ENCODE peak calls at places on chromosomes 6 and 20, in nine cellular contexts. Y is ascending aorta, P is fibroblast of pulmonary artery, W is GM13977, F is GM06990, I is lower lobe of right lung, V is MCF 10A, Q is uterus, Z is PC-9. M is an unnamed sample.

GRCh38 chr6:89369009-89369408 is 16.5 kb upstream of the UBE2J1 start:
- DNase-seq in F (no peak), Z (peak), V (peak), W (no peak), I (peak), Y (no peak), P (peak), Q (peak), M (peak)

GRCh38 chr6:74932214-74932923 is 273.5 kb downstream of the COL12A1 start:
- DNase-seq in Y (no peak), Q (no peak), F (no peak), I (no peak), P (no peak), W (no peak), V (no peak), Z (peak), M (no peak)

GRCh38 chr6:119524410-119524809 is 174.8 kb upstream of the MAN1A1 start:
- DNase-seq in Z (no peak), I (no peak), Y (no peak), V (no peak), W (no peak), P (no peak), F (no peak), Q (no peak), M (no peak)

GRCh38 chr20:35004749-35005462 is 49.2 kb downstream of the MYH7B start:
- DNase-seq in P (no peak), Q (peak), I (peak), W (no peak), V (no peak), Z (no peak), F (no peak), Y (no peak), M (no peak)

GRCh38 chr6:149169761-149170359 is 147.7 kb upstream of the TAB2 start:
- DNase-seq in Y (no peak), W (no peak), Z (peak), Q (no peak), P (no peak), I (no peak), V (peak), F (no peak), M (no peak)

GRCh38 chr6:84618046-84618752 is 146.2 kb downstream of the TBX18 start:
- DNase-seq in Q (no peak), Z (no peak), W (no peak), I (no peak), V (peak), P (peak), F (no peak), Y (no peak), M (no peak)

GRCh38 chr6:38131527-38131965 is 312.0 kb downstream of the ZFAND3 start:
- DNase-seq in Y (no peak), W (no peak), Q (no peak), P (peak), Z (no peak), I (no peak), V (peak), F (no peak), M (no peak)

GRCh38 chr20:8808180-8808535 is 260.7 kb upstream of the PLCB4 start:
- DNase-seq in Y (no peak), Z (no peak), P (no peak), F (no peak), I (no peak), V (no peak), W (no peak), Q (no peak), M (no peak)

GRCh38 chr6:78700997-78701396 is 166.4 kb upstream of the IRAK1BP1 start:
- DNase-seq in W (no peak), F (no peak), Z (no peak), P (no peak), Q (no peak), Y (no peak), V (no peak), I (no peak), M (no peak)

GRCh38 chr20:50561379-50562078 is 51.3 kb downstream of the PTPN1 start:
- DNase-seq in Y (no peak), W (no peak), V (peak), F (peak), Q (peak), P (peak), Z (peak), I (no peak), M (no peak)

GRCh38 chr6:128465368-128466343 is 54.7 kb downstream of the PTPRK start:
- DNase-seq in V (no peak), F (no peak), Y (no peak), I (no peak), P (no peak), Z (no peak), W (no peak), Q (no peak), M (no peak)

GRCh38 chr20:62306440-62307187 is 3.8 kb downstream of the ADRM1 start:
- DNase-seq in I (no peak), V (no peak), F (no peak), Q (no peak), Z (no peak), Y (no peak), P (no peak), W (no peak), M (no peak)

GRCh38 chr6:154071236-154071635 is 32.2 kb downstream of the OPRM1 start:
- DNase-seq in Q (no peak), Z (no peak), W (no peak), Y (no peak), V (no peak), F (no peak), I (no peak), P (no peak), M (no peak)

GRCh38 chr6:3296537-3297453 is 38.0 kb downstream of the PSMG4 start:
- DNase-seq in Y (no peak), V (no peak), Q (peak), Z (no peak), P (no peak), F (no peak), I (no peak), W (no peak), M (no peak)

GRCh38 chr6:118469468-118469867 is 78.6 kb upstream of the PLN start:
- DNase-seq in Q (no peak), Z (peak), W (no peak), Y (no peak), I (no peak), P (peak), F (no peak), V (peak), M (no peak)

GRCh38 chr6:157764346-157765068 is 58.5 kb upstream of the SNX9 start:
- DNase-seq in Y (peak), F (peak), P (peak), I (peak), V (peak), W (peak), Z (peak), Q (peak), M (peak)

GRCh38 chr20:19210426-19211155 is 1.9 kb upstream of the SLC24A3 start:
- DNase-seq in V (peak), Y (no peak), Z (no peak), P (no peak), I (no peak), F (no peak), W (no peak), Q (peak), M (no peak)

GRCh38 chr6:13767121-13767794 is 47.1 kb downstream of the MCUR1 start:
- DNase-seq in V (no peak), Y (no peak), I (no peak), Z (no peak), W (no peak), Q (peak), P (peak), F (no peak), M (no peak)

GRCh38 chr20:35506179-35506578 is 23.3 kb downstream of the C20orf173 start:
- DNase-seq in I (no peak), V (no peak), F (no peak), Y (no peak), W (no peak), P (no peak), Z (no peak), Q (no peak), M (no peak)

GRCh38 chr6:45473121-45473967 is 95.6 kb upstream of the SUPT3H start:
- DNase-seq in I (no peak), Y (no peak), Q (no peak), F (no peak), P (no peak), W (no peak), V (no peak), Z (no peak), M (no peak)

GRCh38 chr6:1479095-1479494 is 89.7 kb downstream of the FOXF2 start:
- DNase-seq in I (no peak), Y (no peak), W (no peak), Z (no peak), V (peak), F (no peak), Q (no peak), P (peak), M (no peak)
- TF ChIP-seq CTCF in I (no peak), Y (no peak), W (no peak), Z (no peak), V (no peak), F (no peak), Q (no peak), P (no peak), M (no peak)

GRCh38 chr6:34149831-34150400 is 4.0 kb upstream of the GRM4 start:
- DNase-seq in W (no peak), F (no peak), Y (no peak), Z (no peak), V (no peak), I (no peak), Q (no peak), P (no peak), M (no peak)

GRCh38 chr6:34152806-34153565 is 7.1 kb upstream of the GRM4 start:
- DNase-seq in Q (no peak), P (no peak), Y (no peak), V (no peak), W (no peak), Z (no peak), F (no peak), I (no peak), M (no peak)

GRCh38 chr6:34152042-34152524 is 6.2 kb upstream of the GRM4 start:
- DNase-seq in W (no peak), F (no peak), Z (no peak), Y (no peak), P (no peak), I (no peak), Q (no peak), V (no peak), M (no peak)

GRCh38 chr6:34150766-34151165 is 4.9 kb upstream of the GRM4 start:
- DNase-seq in V (no peak), Q (no peak), Z (no peak), I (no peak), P (no peak), Y (no peak), W (no peak), F (no peak), M (no peak)

GRCh38 chr6:34151321-34152041 is 5.6 kb upstream of the GRM4 start:
- DNase-seq in I (no peak), Q (no peak), W (no peak), Z (no peak), Y (no peak), F (no peak), P (no peak), V (no peak), M (peak)
- TF ChIP-seq CTCF in I (no peak), Q (no peak), W (peak), Z (no peak), Y (no peak), F (no peak), P (no peak), V (no peak), M (peak)

GRCh38 chr20:45685896-45686295 is 15.9 kb upstream of the WFDC11 start:
- DNase-seq in V (peak), Q (no peak), Z (no peak), W (no peak), F (no peak), I (no peak), P (peak), Y (no peak), M (peak)
- TF ChIP-seq CTCF in V (no peak), Q (no peak), Z (no peak), W (peak), F (no peak), I (no peak), P (peak), Y (no peak), M (peak)

DNA sequence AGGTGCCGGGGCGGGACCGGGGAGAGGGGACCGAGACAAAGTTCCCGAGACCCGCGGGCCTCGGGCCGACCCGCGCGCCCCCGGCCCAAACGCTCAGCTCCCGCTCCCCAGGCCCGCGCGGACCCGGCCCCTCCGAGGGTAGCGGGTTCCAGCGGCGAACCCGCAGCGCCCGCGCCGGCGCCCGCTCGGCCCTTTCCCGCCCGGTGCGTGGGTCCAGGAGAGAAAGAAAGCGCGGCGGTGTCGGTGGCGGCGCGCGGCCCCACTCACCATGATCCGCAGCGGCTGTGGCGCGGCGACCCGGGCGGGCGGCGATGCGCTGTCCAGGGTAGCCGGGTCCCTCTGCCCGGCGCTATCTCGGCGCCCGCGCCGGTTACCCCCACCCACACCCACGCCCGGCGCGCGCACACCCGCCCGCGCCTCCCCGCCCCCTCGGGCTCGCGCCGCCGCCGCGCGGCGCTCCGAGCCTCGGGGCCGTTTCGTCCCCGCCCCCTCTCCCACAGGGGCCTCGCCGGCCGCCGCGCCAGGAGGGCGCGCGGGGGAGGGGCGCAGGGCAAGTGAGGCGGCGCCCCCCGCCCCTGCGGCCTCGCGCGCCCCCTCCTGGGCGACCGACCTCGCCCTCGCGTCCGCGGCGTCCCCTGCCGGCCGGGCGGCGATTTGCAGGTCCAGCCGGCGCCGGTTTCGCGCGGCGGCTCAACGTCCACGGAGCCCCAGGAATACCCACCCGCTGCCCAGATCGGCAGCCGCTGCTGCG is at the start of gene ELOVL2:
- DNase-seq in Q (no peak), W (peak), V (no peak), I (no peak), P (peak), Z (no peak), F (peak), Y (no peak), M (peak)
- TF ChIP-seq CTCF in Q (no peak), W (peak), V (peak), I (peak), P (peak), Z (no peak), F (no peak), Y (peak), M (peak)